ENCODE peak calls at places on chromosomes 1 and 21, in five cellular contexts. P is tibial nerve; D is CD4-positive, alpha-beta memory T cell; B is pancreas; G is naive thymus-derived CD4-positive, alpha-beta T cell. W is an unnamed sample.

GRCh38 chr1:36765785-36766300 is 268.5 kb downstream of the GRIK3 start:
- DNase-seq in D (no peak), P (no peak), G (no peak), B (peak; percentile 14), W (no peak)

GRCh38 chr1:156583821-156584622 is 4.5 kb downstream of the TTC24 start:
- DNase-seq in G (peak; percentile 76), P (peak; percentile 74), D (peak; percentile 69), B (peak; percentile 69), W (peak; percentile 90)

GRCh38 chr21:35491114-35491513 is 442.0 kb upstream of the RUNX1 start:
- DNase-seq in D (no peak), B (no peak), G (no peak), P (no peak), W (no peak)

GRCh38 chr1:198333744-198334143 is 176.9 kb downstream of the NEK7 start:
- DNase-seq in D (no peak), P (no peak), B (no peak), G (no peak), W (no peak)

GRCh38 chr1:36142121-36142520 is 7.2 kb downstream of the TRAPPC3 start:
- DNase-seq in D (no peak), B (no peak), P (no peak), G (no peak), W (no peak)

GRCh38 chr1:42454409-42454808 is 1.4 kb downstream of the ZMYND12 start:
- DNase-seq in B (no peak), D (no peak), P (no peak), G (no peak), W (no peak)

GRCh38 chr1:204108312-204109141 is 35.6 kb downstream of the SOX13 start:
- DNase-seq in B (no peak), G (no peak), D (no peak), P (no peak), W (peak; percentile 66)

GRCh38 chr1:77509051-77509492 is 173.4 kb downstream of the ZZZ3 start:
- DNase-seq in B (no peak), G (no peak), D (no peak), P (no peak), W (no peak)

GRCh38 chr1:8170059-8170835 is 144.1 kb upstream of the ERRFI1 start:
- DNase-seq in B (no peak), P (no peak), G (no peak), D (no peak), W (no peak)

GRCh38 chr1:66778266-66778665 is 22.8 kb downstream of the INSL5 start:
- DNase-seq in B (no peak), P (no peak), G (no peak), D (no peak), W (no peak)

GRCh38 chr1:34057347-34057746 is 107.7 kb downstream of the CSMD2 start:
- DNase-seq in D (no peak), B (no peak), P (no peak), G (no peak), W (no peak)

GRCh38 chr1:182761396-182762395 is 27.9 kb upstream of the NPL start:
- DNase-seq in B (no peak), D (no peak), P (no peak), G (no peak), W (no peak)

GRCh38 chr1:101147381-101147780 is 89.4 kb upstream of the S1PR1 start:
- DNase-seq in D (no peak), P (no peak), B (no peak), G (no peak), W (no peak)

GRCh38 chr1:21436488-21437340 is 3.2 kb upstream of the NBPF3 start:
- DNase-seq in D (no peak), P (no peak), G (no peak), B (no peak), W (no peak)

GRCh38 chr1:2546515-2547209 is 9.5 kb upstream of the TNFRSF14 start:
- DNase-seq in B (peak; percentile 84), D (peak; percentile 88), G (peak; percentile 78), P (peak; percentile 68), W (peak; percentile 88)

GRCh38 chr21:29817450-29817849 is 122.3 kb downstream of the GRIK1 start:
- DNase-seq in B (no peak), P (no peak), G (no peak), D (no peak), W (no peak)

GRCh38 chr1:204653590-204654340 is 31.8 kb downstream of the LRRN2 start:
- DNase-seq in P (no peak), G (no peak), B (no peak), D (no peak), W (no peak)

GRCh38 chr1:222909586-222909985 is 94.7 kb downstream of the DISP1 start:
- DNase-seq in B (no peak), D (no peak), G (no peak), P (no peak), W (no peak)

GRCh38 chr1:202521886-202522285 is 173.4 kb downstream of the PPP1R12B start:
- DNase-seq in P (no peak), D (no peak), G (no peak), B (no peak), W (no peak)

GRCh38 chr1:41768538-41768937 is 150.2 kb downstream of the HIVEP3 start:
- DNase-seq in G (no peak), B (no peak), P (no peak), D (no peak), W (no peak)

GRCh38 chr1:27481994-27482620 is 7.9 kb downstream of the WASF2 start:
- DNase-seq in B (no peak), G (no peak), D (no peak), P (no peak), W (no peak)

GRCh38 chr1:226723640-226724532 is 15.2 kb downstream of the ITPKB start:
- DNase-seq in P (peak; percentile 63), G (peak; percentile 25), B (no peak), D (no peak), W (no peak)

GRCh38 chr1:41152622-41153044 is 89.5 kb downstream of the SCMH1 start:
- DNase-seq in B (no peak), D (no peak), P (no peak), G (no peak), W (no peak)

GRCh38 chr21:27421654-27422053 is 454.8 kb upstream of the ADAMTS5 start:
- DNase-seq in D (no peak), P (no peak), B (no peak), G (no peak), W (no peak)

GRCh38 chr1:99580451-99580850 is 65.5 kb upstream of the PALMD start:
- DNase-seq in D (no peak), G (no peak), B (no peak), P (no peak), W (no peak)

GRCh38 chr1:66623812-66624211 is 89.9 kb downstream of the SGIP1 start:
- DNase-seq in B (no peak), P (no peak), D (no peak), G (no peak), W (no peak)

GRCh38 chr1:193479187-193479586 is 292.8 kb upstream of the B3GALT2 start:
- DNase-seq in G (peak; percentile 83), B (no peak), P (no peak), D (peak; percentile 92), W (no peak)
- H3K4me1 ChIP-seq in G (peaks cover 31% of the 10 kb centered on the region), B (no peaks in the 10 kb centered on the region), P (no peaks in the 10 kb centered on the region), D (peaks cover 70% of the 10 kb centered on the region), W (no peaks in the 10 kb centered on the region)

GRCh38 chr1:40079774-40080390 is 17.2 kb downstream of the PPT1 start:
- DNase-seq in B (no peak), D (no peak), P (no peak), G (no peak), W (no peak)

GRCh38 chr1:40076895-40077312 is 20.1 kb downstream of the PPT1 start:
- DNase-seq in G (no peak), P (no peak), B (no peak), D (no peak), W (no peak)

GRCh38 chr1:40078512-40079333 is 18.3 kb downstream of the PPT1 start:
- DNase-seq in P (no peak), D (peak; percentile 42), G (peak; percentile 59), B (no peak), W (no peak)

GRCh38 chr1:40081874-40082273 is 15.2 kb downstream of the PPT1 start:
- DNase-seq in B (no peak), P (no peak), D (no peak), G (no peak), W (no peak)
- H3K27ac ChIP-seq in B (no peak overlapping the region), P (no peak overlapping the region), D (no peak overlapping the region), G (no peak overlapping the region), W (no peak overlapping the region)

GRCh38 chr1:185934476-185935189 is 200.4 kb downstream of the HMCN1 start:
- DNase-seq in B (no peak), P (no peak), D (no peak), G (no peak), W (no peak)
- H3K4me3 ChIP-seq in B (no peak overlapping the region), P (no peak overlapping the region), D (no peak overlapping the region), G (no peak overlapping the region), W (no peak overlapping the region)

DNA sequence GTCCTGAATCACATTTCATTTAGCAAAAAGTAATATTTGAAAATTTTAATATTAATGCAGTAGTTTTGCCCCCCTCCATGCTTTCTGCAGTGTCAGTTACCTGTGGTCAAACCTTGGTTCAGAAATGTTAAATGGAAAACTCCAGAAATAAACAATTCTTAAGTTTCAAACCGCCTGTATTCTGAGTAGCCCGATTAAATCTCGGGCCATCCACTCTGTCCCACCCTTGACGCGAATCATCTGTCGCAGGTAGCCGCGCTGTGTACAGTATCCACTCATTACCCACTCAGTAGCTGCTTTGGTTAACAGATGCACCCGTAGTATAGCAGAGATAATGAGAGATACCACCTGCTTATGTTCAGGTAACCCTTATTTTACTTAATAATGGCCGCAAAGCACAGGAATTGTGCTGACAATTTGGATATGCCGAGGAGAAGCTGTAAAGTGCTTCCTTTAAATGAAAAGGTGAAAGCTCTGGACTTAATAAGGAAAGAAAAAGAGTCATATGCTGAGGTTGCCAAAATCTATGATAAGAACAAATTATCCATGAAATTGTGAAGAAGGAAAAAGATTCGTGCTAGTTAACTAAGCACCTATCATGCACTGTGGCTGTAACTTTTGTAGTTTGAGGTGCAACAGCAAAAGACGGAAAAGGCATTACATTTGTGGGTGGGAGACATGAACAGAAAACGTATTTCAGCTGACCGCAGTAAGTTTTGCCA is 889 bp upstream of the SCYL3 start:
- DNase-seq in B (no peak), G (no peak), P (no peak), D (no peak), W (no peak)
- H3K4me1 ChIP-seq in B (peaks cover 22% of the 10 kb centered on the region), G (peaks cover 25% of the 10 kb centered on the region), P (no peaks in the 10 kb centered on the region), D (peaks cover 39% of the 10 kb centered on the region), W (peaks cover 4% of the 10 kb centered on the region)

GRCh38 chr1:16165548-16165947 is 9.7 kb upstream of the EPHA2 start:
- DNase-seq in D (no peak), G (no peak), B (no peak), P (no peak), W (no peak)
- H3K27ac ChIP-seq in D (no peak overlapping the region), G (no peak overlapping the region), B (peak overlapping the region; percentile 17), P (no peak overlapping the region), W (no peak overlapping the region)

W was measured in iPS DF 6.9.